ENCODE peak calls at places on chromosomes 11 and 22, in eight cellular contexts. Z is HCT116; X is endothelial cell; R is CD8-positive, alpha-beta T cell; N is WTC11; C is mammary epithelial cell; V is RWPE1; I is OCI-LY7. O is an unnamed sample.

GRCh38 chr11:11378184-11378940 is 25.3 kb upstream of the CSNK2A3 start:
- DNase-seq in Z (no peak), X (no peak), R (no peak), N (no peak), C (no peak), V (no peak), I (no peak), O (no peak)

GRCh38 chr11:111629499-111629898 is 27.2 kb downstream of the SIK2 start:
- DNase-seq in Z (no peak), X (no peak), R (no peak), N (no peak), C (no peak), V (no peak), I (no peak), O (no peak)

GRCh38 chr11:1854132-1854948 is 1.5 kb downstream of the LSP1 start:
- DNase-seq in Z (no peak), X (no peak), R (no peak), N (no peak), C (no peak), V (no peak), I (peak; percentile 78), O (no peak)

GRCh38 chr22:46547179-46547882 is 9.9 kb upstream of the CELSR1 start:
- DNase-seq in Z (no peak), X (no peak), R (no peak), N (no peak), C (peak; percentile 89), V (peak; percentile 77), I (no peak), O (no peak)

GRCh38 chr11:100821198-100821597 is 134.1 kb downstream of the ARHGAP42 start:
- DNase-seq in Z (no peak), X (no peak), R (no peak), N (no peak), C (no peak), V (no peak), I (no peak), O (no peak)

GRCh38 chr11:8707541-8708270 is 25.1 kb downstream of the RPL27A start:
- DNase-seq in Z (no peak), X (no peak), R (no peak), N (no peak), C (no peak), V (no peak), I (no peak), O (peak; percentile 99)

GRCh38 chr11:82720267-82720666 is 13.4 kb downstream of the FAM181B start:
- DNase-seq in Z (no peak), X (no peak), R (no peak), N (no peak), C (no peak), V (no peak), I (no peak), O (no peak)

GRCh38 chr11:99015634-99016454 is 4.9 kb upstream of the CNTN5 start:
- DNase-seq in Z (peak; percentile 12), X (no peak), R (no peak), N (no peak), C (peak; percentile 14), V (peak; percentile 22), I (peak; percentile 58), O (no peak)

GRCh38 chr11:70424765-70425164 is 26.4 kb downstream of the CTTN start:
- DNase-seq in Z (no peak), X (no peak), R (no peak), N (no peak), C (no peak), V (no peak), I (no peak), O (no peak)

GRCh38 chr22:45910928-45911467 is 66.0 kb downstream of the WNT7B start:
- DNase-seq in Z (no peak), X (no peak), R (no peak), N (no peak), C (no peak), V (no peak), I (no peak), O (no peak)

GRCh38 chr11:4491878-4492606 is 9.6 kb downstream of the OR52K1 start:
- DNase-seq in Z (no peak), X (no peak), R (no peak), N (no peak), C (no peak), V (no peak), I (no peak), O (no peak)

GRCh38 chr22:30742291-30743256 is 47.9 kb downstream of the OSBP2 start:
- DNase-seq in Z (no peak), X (no peak), R (no peak), N (no peak), C (peak; percentile 39), V (no peak), I (no peak), O (no peak)

GRCh38 chr22:37162221-37163095 is 12.7 kb upstream of the IL2RB start:
- DNase-seq in Z (no peak), X (no peak), R (peak; percentile 47), N (no peak), C (no peak), V (no peak), I (no peak), O (no peak)

GRCh38 chr11:8063319-8063718 is 17.7 kb upstream of the TUB start:
- DNase-seq in Z (no peak), X (no peak), R (no peak), N (no peak), C (no peak), V (no peak), I (no peak), O (peak; percentile 85)

GRCh38 chr11:93054279-93054678 is 84.8 kb downstream of the MTNR1B start:
- DNase-seq in Z (no peak), X (no peak), R (no peak), N (no peak), C (peak; percentile 74), V (peak; percentile 12), I (no peak), O (no peak)

GRCh38 chr11:95338430-95338991 is 107.5 kb upstream of the SESN3 start:
- DNase-seq in Z (no peak), X (no peak), R (no peak), N (no peak), C (no peak), V (no peak), I (no peak), O (peak; percentile 90)

GRCh38 chr22:26431151-26431995 is 2.3 kb downstream of the ASPHD2 start:
- DNase-seq in Z (no peak), X (no peak), R (no peak), N (no peak), C (no peak), V (no peak), I (no peak), O (no peak)

GRCh38 chr22:26426924-26427323 is 2.1 kb upstream of the ASPHD2 start:
- DNase-seq in Z (no peak), X (no peak), R (no peak), N (no peak), C (no peak), V (no peak), I (no peak), O (no peak)

GRCh38 chr22:26428515-26429457 is at the start of gene ASPHD2:
- DNase-seq in Z (no peak), X (peak; percentile 64), R (peak; percentile 65), N (peak; percentile 74), C (peak; percentile 64), V (peak; percentile 62), I (peak; percentile 90), O (peak; percentile 73)

GRCh38 chr22:26430600-26430999 is 1.5 kb downstream of the ASPHD2 start:
- DNase-seq in Z (no peak), X (no peak), R (no peak), N (no peak), C (no peak), V (no peak), I (no peak), O (no peak)

GRCh38 chr22:26429458-26430238 is 588 bp downstream of the ASPHD2 start:
- DNase-seq in Z (no peak), X (no peak), R (no peak), N (peak; percentile 19), C (no peak), V (no peak), I (peak; percentile 32), O (no peak)
- TF ChIP-seq CTCF in Z (no peak), X (no peak), R (no peak), N (no peak), C (no peak), V (no peak), I (no peak), O (no peak)

GRCh38 chr11:41309716-41310115 is 149.7 kb downstream of the LRRC4C start:
- DNase-seq in Z (no peak), X (no peak), R (no peak), N (peak; percentile 12), C (no peak), V (no peak), I (peak; percentile 29), O (no peak)
- TF ChIP-seq CTCF in Z (no peak), X (peak; percentile 39), R (no peak), N (peak; percentile 42), C (no peak), V (no peak), I (peak; percentile 75), O (no peak)

GRCh38 chr11:74703211-74703610 is 28.0 kb downstream of the CHRDL2 start:
- DNase-seq in Z (no peak), X (no peak), R (no peak), N (no peak), C (no peak), V (no peak), I (no peak), O (no peak)

GRCh38 chr11:74702383-74703007 is 28.7 kb downstream of the CHRDL2 start:
- DNase-seq in Z (peak; percentile 38), X (peak; percentile 80), R (peak; percentile 26), N (peak; percentile 81), C (peak; percentile 41), V (peak; percentile 72), I (peak; percentile 63), O (peak; percentile 86)

GRCh38 chr11:74699615-74700396 is 31.4 kb downstream of the CHRDL2 start:
- DNase-seq in Z (no peak), X (no peak), R (no peak), N (no peak), C (no peak), V (no peak), I (no peak), O (no peak)

GRCh38 chr11:74697722-74698121 is 33.5 kb downstream of the CHRDL2 start:
- DNase-seq in Z (no peak), X (no peak), R (no peak), N (no peak), C (no peak), V (no peak), I (no peak), O (no peak)

GRCh38 chr11:74701351-74701750 is 29.9 kb downstream of the CHRDL2 start:
- DNase-seq in Z (peak; percentile 23), X (no peak), R (no peak), N (peak; percentile 65), C (no peak), V (no peak), I (peak; percentile 8), O (no peak)
- TF ChIP-seq CTCF in Z (peak; percentile 42), X (no peak), R (no peak), N (peak; percentile 22), C (no peak), V (no peak), I (peak; percentile 51), O (no peak)

DNA sequence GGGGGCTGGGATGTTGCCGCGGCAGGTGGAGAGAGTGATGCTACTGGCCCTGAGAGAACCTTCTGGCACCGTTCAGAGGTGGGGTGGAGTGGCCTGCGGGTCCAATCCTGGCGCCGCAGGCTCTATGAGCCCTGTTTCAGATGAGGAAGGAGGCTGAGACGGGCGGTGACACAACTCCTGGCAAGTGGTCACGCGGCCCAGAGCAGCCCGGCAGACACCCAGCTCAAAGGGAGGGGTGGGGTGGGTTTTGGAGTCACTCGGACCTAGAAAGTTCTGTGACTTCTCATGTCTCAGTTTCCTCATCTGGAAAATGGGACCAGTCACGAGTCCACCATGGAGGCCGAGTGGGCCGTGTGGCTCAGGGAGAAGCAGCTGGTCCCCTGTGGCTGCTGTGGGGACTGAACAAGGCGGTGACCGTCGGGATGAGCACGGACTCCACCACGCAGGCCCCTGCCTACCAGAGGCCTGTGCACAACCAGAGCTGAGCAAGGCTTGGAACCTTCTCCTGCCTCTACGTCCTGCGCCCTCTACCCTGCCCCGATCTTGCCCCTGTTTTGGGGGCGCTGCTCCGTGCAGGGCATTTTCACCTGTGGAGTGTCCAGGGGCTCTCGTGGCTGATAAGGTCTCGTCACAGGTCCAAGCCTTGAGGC is 3.7 kb downstream of the TSPO start:
- DNase-seq in Z (no peak), X (no peak), R (no peak), N (no peak), C (no peak), V (no peak), I (no peak), O (no peak)
- TF ChIP-seq CTCF in Z (no peak), X (no peak), R (no peak), N (no peak), C (no peak), V (no peak), I (no peak), O (no peak)

O was measured in sigmoid colon.